ENCODE peak calls at places on chromosomes 7 and 10, in six cellular contexts. S is IMR-90, B is trophoblast cell, Q is neuronal stem cell, J is H1, A is mesenchymal stem cell. D is an unnamed sample.

GRCh38 chr10:51369903-51370302 is 295.6 kb downstream of the PRKG1 start:
- DNase-seq in J (no peak), Q (no peak), S (peak; percentile 79), A (peak; percentile 34), B (no peak), D (no peak)

GRCh38 chr10:17665742-17666141 is 21.8 kb downstream of the STAM start:
- DNase-seq in B (peak; percentile 71), A (peak; percentile 94), J (no peak), S (peak; percentile 95), Q (no peak), D (no peak)

GRCh38 chr10:73650537-73651331 is 5.1 kb downstream of the SYNPO2L start:
- DNase-seq in B (peak; percentile 33), J (no peak), Q (no peak), A (peak; percentile 96), S (peak; percentile 97), D (no peak)

GRCh38 chr7:147771344-147771743 is 819.2 kb upstream of the C7orf33 start:
- DNase-seq in B (no peak), S (no peak), Q (peak; percentile 3), J (no peak), A (no peak), D (no peak)

GRCh38 chr10:7302393-7303054 is 108.3 kb downstream of the SFMBT2 start:
- DNase-seq in S (peak; percentile 2), Q (peak; percentile 40), A (peak; percentile 48), J (no peak), B (no peak), D (no peak)

GRCh38 chr7:101991860-101992259 is 174.4 kb downstream of the CUX1 start:
- DNase-seq in A (no peak), Q (no peak), S (no peak), B (no peak), J (no peak), D (no peak)

GRCh38 chr10:132274581-132274980 is 33.2 kb downstream of the STK32C start:
- DNase-seq in S (no peak), B (no peak), Q (no peak), J (no peak), A (no peak), D (no peak)

GRCh38 chr10:86170255-86171153 is 196.1 kb downstream of the GRID1 start:
- DNase-seq in S (no peak), J (no peak), A (no peak), B (no peak), Q (no peak), D (no peak)

GRCh38 chr10:34537629-34538231 is 277.4 kb downstream of the PARD3 start:
- DNase-seq in A (peak; percentile 47), J (no peak), S (no peak), B (no peak), Q (no peak), D (no peak)

GRCh38 chr10:119502214-119502613 is 40.3 kb downstream of the RGS10 start:
- DNase-seq in J (no peak), S (no peak), B (no peak), A (no peak), Q (no peak), D (no peak)

GRCh38 chr7:36747251-36747968 is 23.1 kb upstream of the AOAH start:
- DNase-seq in Q (no peak), B (no peak), J (no peak), A (peak; percentile 38), S (peak; percentile 4), D (no peak)

GRCh38 chr10:20195076-20195475 is 378.8 kb downstream of the PLXDC2 start:
- DNase-seq in Q (no peak), A (no peak), S (no peak), B (no peak), J (no peak), D (no peak)

DNA sequence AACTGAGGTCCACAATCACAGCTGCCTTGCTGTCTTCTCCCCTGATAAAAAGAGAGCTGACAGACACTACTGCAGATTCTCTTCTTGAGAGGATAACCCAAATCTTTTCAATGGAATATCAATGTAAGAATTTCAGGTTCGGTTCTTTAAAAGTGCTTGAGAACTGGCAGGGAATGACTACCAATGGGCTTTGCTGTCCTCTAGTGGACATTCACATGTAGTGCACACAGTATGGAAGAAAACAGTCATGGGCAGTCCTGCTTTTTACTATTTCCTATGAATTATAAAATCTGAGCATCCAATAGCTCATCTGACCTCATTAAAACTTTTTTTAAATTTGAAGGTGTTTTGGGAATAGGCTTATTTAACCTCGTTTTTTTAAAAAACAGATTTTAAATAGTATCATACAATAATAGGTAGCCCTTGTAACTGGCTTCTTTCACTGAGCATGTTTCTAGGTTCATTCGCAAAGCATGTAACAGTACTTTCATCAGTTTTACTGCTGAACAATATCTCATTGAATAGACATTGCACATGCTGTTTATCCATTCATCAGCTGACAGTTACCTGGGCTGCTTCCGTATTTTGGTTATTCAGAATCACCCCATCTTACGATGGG is 18.3 kb downstream of the FZD9 start:
- DNase-seq in A (peak; percentile 74), B (peak; percentile 22), Q (peak; percentile 47), J (no peak), S (peak; percentile 74), D (no peak)
- H3K18ac ChIP-seq in A (no peak overlapping the region), B (no peak overlapping the region), Q (no peak overlapping the region), J (no peak overlapping the region), S (no peak overlapping the region), D (no peak overlapping the region)

DNA sequence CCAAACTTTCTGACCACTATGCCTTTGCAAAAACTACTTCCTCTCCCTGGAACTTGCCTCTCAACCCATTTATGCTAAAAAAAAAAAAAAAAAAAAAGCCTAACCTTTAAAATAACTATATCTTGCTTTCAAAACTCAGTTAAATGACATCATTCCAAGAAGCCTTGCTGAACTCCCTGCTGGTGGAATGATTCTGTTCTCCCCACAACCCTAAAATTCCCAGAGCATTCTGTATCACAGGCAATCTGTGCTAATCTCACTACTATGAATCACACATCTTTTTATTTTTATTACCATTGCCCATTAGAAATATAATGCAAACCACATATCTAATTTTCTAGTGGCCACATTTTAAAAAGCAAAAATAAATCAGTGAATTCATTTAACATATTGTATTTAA is 77.7 kb upstream of the PDE1C start:
- DNase-seq in Q (no peak), S (peak; percentile 56), B (no peak), J (no peak), A (no peak), D (no peak)
- H4K91ac ChIP-seq in Q (no peak overlapping the region), S (no peak overlapping the region), B (no peak overlapping the region), J (no peak overlapping the region), A (no peak overlapping the region), D (no peak overlapping the region)

GRCh38 chr10:49028639-49029038 is 86.7 kb downstream of the VSTM4 start:
- DNase-seq in B (no peak), J (no peak), A (no peak), Q (no peak), S (no peak), D (no peak)
- H2BK120ac ChIP-seq in B (no peak overlapping the region), J (no peak overlapping the region), A (no peak overlapping the region), Q (no peak overlapping the region), S (no peak overlapping the region), D (no peak overlapping the region)

GRCh38 chr10:21516270-21517131 is 9.0 kb downstream of the SKIDA1 start:
- DNase-seq in S (peak; percentile 78), J (no peak), A (peak; percentile 76), Q (no peak), B (peak; percentile 72), D (peak; percentile 74)
- H3K18ac ChIP-seq in S (peak overlapping the region; percentile 10), J (peak overlapping the region; percentile 99), A (peak overlapping the region; percentile 86), Q (peak overlapping the region; percentile 97), B (peak overlapping the region; percentile 95), D (no peak overlapping the region)

GRCh38 chr10:104897679-104898078 is 256.6 kb downstream of the SORCS3 start:
- DNase-seq in A (no peak), Q (peak; percentile 31), J (no peak), S (no peak), B (no peak), D (no peak)

GRCh38 chr10:104895541-104895940 is 254.5 kb downstream of the SORCS3 start:
- DNase-seq in Q (no peak), A (no peak), J (no peak), S (no peak), B (no peak), D (no peak)

GRCh38 chr10:104903433-104903832 is 262.3 kb downstream of the SORCS3 start:
- DNase-seq in B (no peak), S (no peak), A (no peak), J (no peak), Q (no peak), D (no peak)

GRCh38 chr10:104895981-104896380 is 254.9 kb downstream of the SORCS3 start:
- DNase-seq in J (no peak), Q (no peak), B (no peak), A (no peak), S (no peak), D (no peak)

DNA sequence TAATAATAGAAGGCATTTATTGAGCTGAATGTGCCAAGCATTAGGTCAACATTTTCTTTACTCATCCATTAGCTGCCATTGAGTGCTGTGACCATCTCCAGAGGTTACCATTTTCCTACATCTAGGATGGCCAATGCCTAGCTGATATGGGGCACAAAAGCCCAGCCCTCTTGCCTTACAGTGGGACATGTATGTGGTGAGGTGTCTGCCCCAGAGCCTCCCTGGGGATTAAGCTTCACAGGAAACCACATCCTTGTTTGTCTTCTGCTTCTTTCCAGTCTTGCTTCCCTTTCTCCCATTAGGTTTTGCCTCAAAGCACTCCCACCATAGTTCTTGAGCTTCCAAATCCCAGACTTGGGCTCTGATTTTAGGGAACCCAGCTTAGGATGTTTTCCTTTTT is 258.7 kb downstream of the SORCS3 start:
- DNase-seq in Q (no peak), A (no peak), S (no peak), B (no peak), J (no peak), D (no peak)
- H4K91ac ChIP-seq in Q (no peak overlapping the region), A (no peak overlapping the region), S (no peak overlapping the region), B (no peak overlapping the region), J (no peak overlapping the region), D (no peak overlapping the region)

GRCh38 chr10:72258617-72259016 is 15.1 kb upstream of the DDIT4 start:
- DNase-seq in S (no peak), A (no peak), J (no peak), Q (no peak), B (no peak), D (no peak)
- H2BK120ac ChIP-seq in S (peak overlapping the region; percentile 28), A (no peak overlapping the region), J (no peak overlapping the region), Q (no peak overlapping the region), B (peak overlapping the region; percentile 13), D (no peak overlapping the region)

DNA sequence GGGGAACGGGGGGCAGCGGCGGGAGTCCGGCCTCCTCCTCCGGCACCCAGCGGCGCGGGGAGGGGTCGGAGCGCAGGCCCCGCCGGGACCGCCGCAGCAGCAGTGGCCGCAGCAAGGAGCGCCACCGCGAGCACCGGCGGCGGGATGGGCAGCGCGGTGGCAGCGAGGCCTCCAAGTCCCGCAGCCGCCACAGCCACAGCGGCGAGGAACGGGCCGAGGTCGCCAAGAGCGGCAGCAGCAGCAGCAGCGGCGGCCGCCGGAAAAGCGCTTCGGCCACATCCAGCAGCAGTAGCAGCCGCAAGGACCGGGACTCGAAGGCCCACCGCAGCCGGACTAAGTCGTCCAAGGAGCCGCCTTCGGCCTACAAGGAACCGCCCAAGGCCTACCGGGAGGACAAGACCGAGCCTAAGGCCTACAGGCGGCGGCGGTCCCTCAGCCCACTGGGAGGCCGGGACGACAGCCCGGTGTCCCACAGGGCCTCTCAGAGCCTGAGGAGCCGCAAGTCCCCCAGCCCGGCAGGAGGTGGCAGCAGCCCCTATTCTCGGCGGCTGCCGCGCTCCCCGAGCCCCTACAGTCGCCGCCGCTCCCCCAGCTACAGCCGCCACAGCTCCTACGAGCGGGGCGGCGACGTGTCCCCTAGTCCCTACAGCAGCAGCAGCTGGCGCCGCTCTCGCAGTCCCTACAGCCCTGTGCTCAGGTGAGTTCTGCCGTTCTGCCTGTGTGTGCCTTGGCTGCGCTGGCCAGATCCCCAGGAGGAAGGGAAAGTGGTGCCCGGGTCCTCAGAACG is 1.3 kb downstream of the CDK13 start:
- DNase-seq in A (peak; percentile 77), Q (peak; percentile 62), J (no peak), S (peak; percentile 52), B (peak; percentile 32), D (peak; percentile 77)
- H3K18ac ChIP-seq in A (peak overlapping the region; percentile 61), Q (peak overlapping the region; percentile 98), J (peak overlapping the region; percentile 86), S (peak overlapping the region; percentile 47), B (peak overlapping the region; percentile 91), D (peak overlapping the region; percentile 5)